ENCODE peak calls at places on chromosome 20, in eight cellular contexts. Z, E, L, N, S, O, H and P are unnamed samples.

GRCh38 chr20:10659651-10660601 is 13.9 kb downstream of the JAG1 start:
- DNase-seq in Z (no peak), E (no peak), L (no peak), N (no peak), S (no peak), O (no peak), H (no peak), P (no peak)

GRCh38 chr20:7617797-7618196 is 322.5 kb downstream of the HAO1 start:
- DNase-seq in Z (no peak), E (no peak), L (no peak), N (no peak), S (no peak), O (no peak), H (no peak), P (no peak)

GRCh38 chr20:4637081-4637797 is 84.5 kb upstream of the PRND start:
- DNase-seq in Z (no peak), E (no peak), L (no peak), N (peak; percentile 46), S (no peak), O (no peak), H (no peak), P (no peak)

GRCh38 chr20:2006452-2007381 is 12.9 kb upstream of the PDYN start:
- DNase-seq in Z (no peak), E (no peak), L (no peak), N (no peak), S (no peak), O (peak; percentile 52), H (peak; percentile 41), P (peak; percentile 57)

GRCh38 chr20:50645253-50646068 is 45.9 kb downstream of the RIPOR3 start:
- DNase-seq in Z (peak; percentile 92), E (no peak), L (peak; percentile 87), N (peak; percentile 94), S (no peak), O (peak; percentile 60), H (no peak), P (peak; percentile 62)

GRCh38 chr20:969868-970267 is 32.2 kb downstream of the RSPO4 start:
- DNase-seq in Z (no peak), E (no peak), L (no peak), N (no peak), S (no peak), O (no peak), H (no peak), P (no peak)

GRCh38 chr20:41649489-41649888 is 31.3 kb upstream of the CHD6 start:
- DNase-seq in Z (no peak), E (no peak), L (no peak), N (no peak), S (no peak), O (no peak), H (no peak), P (no peak)

GRCh38 chr20:9051508-9051907 is 17.4 kb upstream of the PLCB4 start:
- DNase-seq in Z (no peak), E (no peak), L (no peak), N (peak; percentile 89), S (no peak), O (no peak), H (no peak), P (no peak)

GRCh38 chr20:8647868-8648495 is 420.9 kb upstream of the PLCB4 start:
- DNase-seq in Z (no peak), E (no peak), L (no peak), N (no peak), S (no peak), O (no peak), H (no peak), P (no peak)

GRCh38 chr20:35903843-35904242 is 50.5 kb downstream of the SCAND1 start:
- DNase-seq in Z (no peak), E (no peak), L (no peak), N (no peak), S (no peak), O (no peak), H (no peak), P (no peak)

GRCh38 chr20:62664316-62664971 is 22.1 kb downstream of the SLCO4A1 start:
- DNase-seq in Z (no peak), E (no peak), L (no peak), N (no peak), S (no peak), O (no peak), H (no peak), P (no peak)

GRCh38 chr20:51457281-51457932 is 85.1 kb downstream of the NFATC2 start:
- DNase-seq in Z (peak; percentile 71), E (no peak), L (peak; percentile 93), N (peak; percentile 47), S (no peak), O (no peak), H (no peak), P (peak; percentile 67)

GRCh38 chr20:17223553-17223952 is 3.3 kb upstream of the PCSK2 start:
- DNase-seq in Z (no peak), E (no peak), L (no peak), N (no peak), S (no peak), O (no peak), H (no peak), P (peak; percentile 18)

GRCh38 chr20:1448081-1448627 is 18.5 kb downstream of the NSFL1C start:
- DNase-seq in Z (no peak), E (no peak), L (no peak), N (no peak), S (no peak), O (no peak), H (no peak), P (no peak)

GRCh38 chr20:45338121-45339030 is 9.8 kb downstream of the SDC4 start:
- DNase-seq in Z (peak; percentile 23), E (no peak), L (peak; percentile 57), N (no peak), S (no peak), O (no peak), H (no peak), P (no peak)

GRCh38 chr20:54221383-54221782 is 13.5 kb downstream of the PFDN4 start:
- DNase-seq in Z (no peak), E (no peak), L (no peak), N (no peak), S (no peak), O (no peak), H (no peak), P (no peak)

GRCh38 chr20:15187612-15188011 is 850.2 kb upstream of the FLRT3 start:
- DNase-seq in Z (no peak), E (no peak), L (no peak), N (no peak), S (no peak), O (no peak), H (no peak), P (no peak)

GRCh38 chr20:41643504-41643938 is 25.3 kb upstream of the CHD6 start:
- DNase-seq in Z (peak; percentile 54), E (no peak), L (no peak), N (no peak), S (no peak), O (peak; percentile 38), H (no peak), P (no peak)